ENCODE peak calls at places on chromosome 1, in eight cellular contexts. Y is MM.1S, T is neural progenitor cell, R is kidney, K is glutamatergic neuron, A is Peyer's patch, J is GM23338, Z is cardiac muscle cell. H is an unnamed sample.

GRCh38 chr1:228884615-228885566 is 149.6 kb downstream of the RHOU start:
- DNase-seq in R (no peak), J (no peak), Y (no peak), A (no peak), T (no peak), K (no peak), Z (no peak), H (no peak)

GRCh38 chr1:24762133-24762676 is 17.0 kb downstream of the CLIC4 start:
- DNase-seq in J (no peak), R (no peak), T (no peak), A (no peak), Z (no peak), Y (no peak), K (no peak), H (no peak)

GRCh38 chr1:17600313-17600712 is 60.8 kb downstream of the ARHGEF10L start:
- DNase-seq in R (no peak), Y (no peak), Z (no peak), A (no peak), K (no peak), T (no peak), J (no peak), H (no peak)

GRCh38 chr1:97145321-97145956 is 423.9 kb downstream of the PTBP2 start:
- DNase-seq in A (no peak), Z (no peak), Y (no peak), T (peak; percentile 55), R (no peak), K (no peak), J (no peak), H (no peak)

GRCh38 chr1:90550616-90551406 is 166.3 kb downstream of the BARHL2 start:
- DNase-seq in T (peak; percentile 59), Y (no peak), A (no peak), Z (no peak), J (peak; percentile 80), K (no peak), R (no peak), H (no peak)

GRCh38 chr1:11855430-11855829 is 3.3 kb downstream of the NPPB start:
- DNase-seq in T (no peak), K (no peak), Z (no peak), A (no peak), Y (no peak), J (no peak), R (no peak), H (no peak)

GRCh38 chr1:245622332-245623014 is 467.7 kb downstream of the KIF26B start:
- DNase-seq in A (no peak), T (no peak), J (peak; percentile 63), Z (no peak), R (no peak), Y (no peak), K (no peak), H (no peak)

GRCh38 chr1:5648410-5649165 is 343.6 kb downstream of the NPHP4 start:
- DNase-seq in Z (no peak), A (no peak), Y (no peak), R (no peak), T (no peak), K (no peak), J (no peak), H (no peak)

GRCh38 chr1:215543191-215543606 is 23.9 kb upstream of the KCTD3 start:
- DNase-seq in K (no peak), J (no peak), A (no peak), Y (peak; percentile 47), R (no peak), T (no peak), Z (no peak), H (no peak)

GRCh38 chr1:145985502-145986439 is 10.6 kb downstream of the TXNIP start:
- DNase-seq in T (no peak), K (no peak), Z (peak; percentile 75), R (no peak), J (peak; percentile 39), Y (no peak), A (peak; percentile 27), H (no peak)

GRCh38 chr1:161763522-161764098 is 2.5 kb upstream of the ATF6 start:
- DNase-seq in R (no peak), A (peak; percentile 38), Y (peak; percentile 73), J (peak; percentile 71), K (no peak), T (peak; percentile 37), Z (peak; percentile 35), H (peak; percentile 16)

GRCh38 chr1:41870076-41870562 is 48.6 kb downstream of the HIVEP3 start:
- DNase-seq in R (no peak), J (no peak), T (no peak), A (no peak), Y (no peak), Z (no peak), K (no peak), H (no peak)

GRCh38 chr1:15038232-15039016 is 115.1 kb upstream of the TMEM51 start:
- DNase-seq in T (peak; percentile 59), A (no peak), J (peak; percentile 88), Y (peak; percentile 46), K (no peak), R (no peak), Z (peak; percentile 41), H (no peak)

GRCh38 chr1:69569281-69569970 is 1.7 kb downstream of the LRRC7 start:
- DNase-seq in Y (no peak), A (no peak), R (peak; percentile 48), J (peak; percentile 47), T (peak; percentile 53), K (peak; percentile 35), Z (peak; percentile 3), H (peak; percentile 30)

GRCh38 chr1:159474926-159475325 is 35.4 kb downstream of the OR10J1 start:
- DNase-seq in Y (no peak), Z (no peak), J (no peak), A (no peak), K (no peak), R (no peak), T (no peak), H (no peak)

GRCh38 chr1:57600424-57600823 is 176.6 kb upstream of the DAB1 start:
- DNase-seq in Y (no peak), J (peak; percentile 94), K (no peak), Z (no peak), A (no peak), T (peak; percentile 80), R (no peak), H (no peak)

GRCh38 chr1:56133517-56134472 is 445.6 kb downstream of the PLPP3 start:
- DNase-seq in Y (no peak), Z (no peak), J (no peak), A (no peak), R (no peak), K (no peak), T (no peak), H (no peak)

DNA sequence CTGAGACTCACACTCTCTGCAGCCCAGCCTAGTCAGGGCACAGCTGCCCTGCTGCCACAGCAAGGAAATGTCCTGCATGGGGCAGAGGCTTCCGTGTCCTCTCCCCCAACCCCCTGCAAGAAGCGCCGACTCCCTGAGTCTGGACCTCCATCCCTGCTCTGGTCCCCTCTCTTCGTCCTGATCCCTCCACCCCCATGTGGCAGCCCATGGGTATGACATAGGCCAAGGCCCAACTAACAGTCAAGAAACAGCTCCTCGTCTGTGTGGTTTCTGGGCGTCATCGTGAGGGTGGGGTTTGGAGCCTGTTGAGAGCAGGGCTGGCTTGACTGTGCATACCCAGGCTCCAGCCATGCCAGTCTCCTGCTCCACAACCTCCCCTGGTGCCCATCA is 19.5 kb downstream of the FAAH start:
- DNase-seq in Z (peak; percentile 13), A (no peak), T (peak; percentile 40), K (peak; percentile 65), Y (no peak), R (peak; percentile 52), J (peak; percentile 84), H (peak; percentile 50)
- TF ChIP-seq CTCF in Z (peak; percentile 37), A (no peak), T (peak; percentile 44), K (peak; percentile 66), Y (peak; percentile 25), R (no peak), J (peak; percentile 68), H (peak; percentile 46)

DNA sequence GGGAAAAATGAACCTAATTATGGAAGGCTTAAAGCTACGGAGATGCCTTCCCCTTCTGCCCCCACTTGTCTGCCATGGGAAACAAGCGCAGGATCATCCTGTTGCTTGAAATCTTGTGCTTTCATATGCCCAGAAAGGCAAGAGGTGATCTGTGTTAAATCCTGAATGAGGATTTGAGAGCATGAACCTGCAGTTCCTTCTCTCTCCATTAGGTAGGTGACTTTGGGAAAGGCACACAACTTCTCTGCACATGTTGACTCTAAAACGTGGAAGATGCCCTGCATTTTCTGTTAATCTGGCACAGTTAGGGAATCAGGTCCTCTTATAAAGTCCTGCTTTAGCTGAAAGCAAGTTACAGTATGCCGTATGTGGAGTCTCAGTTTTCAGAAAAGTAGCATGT is 46.6 kb upstream of the MTR start:
- DNase-seq in A (no peak), J (peak; percentile 45), Y (no peak), K (no peak), T (peak; percentile 23), Z (no peak), R (no peak), H (no peak)
- TF ChIP-seq CTCF in A (no peak), J (peak; percentile 13), Y (peak; percentile 16), K (peak; percentile 53), T (peak; percentile 36), Z (no peak), R (no peak), H (no peak)

GRCh38 chr1:110243146-110243545 is 33.0 kb downstream of the KCNC4 start:
- DNase-seq in A (no peak), J (peak; percentile 18), K (no peak), R (no peak), T (no peak), Z (no peak), Y (peak; percentile 6), H (no peak)

GRCh38 chr1:110242731-110243130 is 32.6 kb downstream of the KCNC4 start:
- DNase-seq in A (no peak), R (no peak), Z (no peak), J (no peak), Y (no peak), T (no peak), K (no peak), H (no peak)

GRCh38 chr1:110241516-110241915 is 31.4 kb downstream of the KCNC4 start:
- DNase-seq in T (no peak), Y (no peak), K (no peak), A (no peak), Z (no peak), J (no peak), R (no peak), H (no peak)

GRCh38 chr1:110242062-110242461 is 31.9 kb downstream of the KCNC4 start:
- DNase-seq in K (no peak), R (no peak), J (peak; percentile 64), T (no peak), Y (no peak), Z (no peak), A (no peak), H (no peak)

DNA sequence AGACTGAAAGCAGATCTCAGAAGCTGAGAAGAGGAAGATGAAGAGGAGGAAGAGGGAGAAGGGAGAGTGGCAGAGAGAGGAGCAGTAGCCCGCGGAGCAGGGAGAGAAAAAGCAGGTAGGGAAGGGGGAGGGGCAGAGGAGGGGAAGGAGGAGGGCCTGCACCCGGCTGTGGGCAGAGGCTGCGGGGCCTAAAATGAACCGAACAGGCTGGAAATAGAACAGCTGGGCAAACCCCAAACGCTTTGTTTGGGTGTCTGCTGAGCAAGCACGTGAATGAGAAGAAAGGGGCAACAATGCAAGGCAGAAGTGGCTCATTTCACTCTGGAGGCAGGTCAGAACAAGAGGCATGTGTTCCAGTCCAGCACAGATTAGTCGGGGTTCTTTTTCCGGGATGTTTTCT is 33.5 kb downstream of the KCNC4 start:
- DNase-seq in R (no peak), T (peak; percentile 46), Z (no peak), A (peak; percentile 30), J (peak; percentile 48), Y (peak; percentile 74), K (no peak), H (peak; percentile 22)
- TF ChIP-seq CTCF in R (no peak), T (no peak), Z (no peak), A (no peak), J (no peak), Y (no peak), K (no peak), H (no peak)

GRCh38 chr1:156618853-156619581 is at the start of gene HAPLN2:
- DNase-seq in A (no peak), Y (no peak), R (no peak), Z (peak; percentile 53), J (peak; percentile 82), K (peak; percentile 68), T (peak; percentile 72), H (peak; percentile 61)
- TF ChIP-seq CTCF in A (peak; percentile 33), Y (peak; percentile 77), R (peak; percentile 22), Z (peak; percentile 57), J (peak; percentile 88), K (peak; percentile 15), T (peak; percentile 63), H (peak; percentile 37)

H was measured in nephron progenitor cell.